ENCODE peak calls at places on chromosomes 16 and 17, in seven cellular contexts. F is PC-9, Y is PC-3, R is lung, O is transverse colon, C is GM12878, B is cardiac muscle cell. J is an unnamed sample. For H3K4me1, the result is how much of the 10 kb centered on the place peaks cover.

GRCh38 chr17:75069783-75070182 is 18.0 kb upstream of the SLC16A5 start:
- DNase-seq in F (no peak), O (no peak), C (no peak), B (no peak), Y (peak), R (no peak), J (no peak)

GRCh38 chr17:83203073-83203471 is 123.7 kb downstream of the METRNL start:
- DNase-seq in B (peak), R (peak), C (no peak), F (no peak), Y (no peak), O (peak), J (peak)

GRCh38 chr17:8122923-8123694 is 797 bp downstream of the HES7 start:
- DNase-seq in F (no peak), B (no peak), C (no peak), O (no peak), Y (peak), R (no peak), J (no peak)

GRCh38 chr17:56718515-56718914 is 115.2 kb downstream of the C17orf67 start:
- DNase-seq in O (no peak), F (no peak), R (no peak), B (no peak), Y (no peak), C (no peak), J (no peak)

GRCh38 chr16:49352923-49353322 is 20.7 kb upstream of the C16orf78 start:
- DNase-seq in B (peak), F (no peak), Y (peak), R (no peak), O (no peak), C (no peak), J (no peak)

GRCh38 chr16:735982-736453 is 4.8 kb downstream of the CIAO3 start:
- DNase-seq in R (no peak), B (no peak), F (no peak), O (no peak), Y (no peak), C (no peak), J (no peak)

GRCh38 chr17:78130439-78131101 is at the start of gene TMC8:
- DNase-seq in F (no peak), Y (no peak), C (no peak), O (peak), B (no peak), R (peak), J (no peak)

GRCh38 chr17:2814499-2815341 is 18.5 kb downstream of the RAP1GAP2 start:
- DNase-seq in R (peak), Y (peak), C (peak), F (no peak), O (peak), B (no peak), J (no peak)

GRCh38 chr16:69109486-69110270 is 4.2 kb downstream of the HAS3 start:
- DNase-seq in F (no peak), R (no peak), Y (no peak), C (no peak), B (no peak), O (no peak), J (no peak)

GRCh38 chr17:44222112-44222869 is 2.8 kb upstream of the UBTF start:
- DNase-seq in F (peak), B (peak), O (peak), C (no peak), R (peak), Y (peak), J (peak)

GRCh38 chr17:1040216-1040600 is 43.3 kb downstream of the TIMM22 start:
- DNase-seq in Y (no peak), C (no peak), F (no peak), B (peak), R (no peak), O (no peak), J (no peak)

GRCh38 chr16:8990445-8990844 is 26.7 kb upstream of the USP7 start:
- DNase-seq in F (no peak), B (no peak), C (no peak), Y (no peak), O (no peak), R (no peak), J (no peak)

GRCh38 chr16:1156983-1157638 is 4.2 kb downstream of the CACNA1H start:
- DNase-seq in Y (no peak), C (no peak), B (no peak), R (no peak), O (no peak), F (no peak), J (no peak)

GRCh38 chr17:12007466-12007865 is 10.2 kb upstream of the ZNF18 start:
- DNase-seq in R (no peak), O (no peak), Y (no peak), C (no peak), B (no peak), F (no peak), J (no peak)

GRCh38 chr16:27378871-27379580 is 22.9 kb upstream of the IL21R start:
- DNase-seq in C (no peak), B (no peak), R (no peak), O (no peak), Y (no peak), F (no peak), J (no peak)

GRCh38 chr17:33366998-33367397 is 73.9 kb upstream of the ASIC2 start:
- DNase-seq in R (no peak), F (no peak), C (no peak), Y (no peak), B (no peak), O (no peak), J (no peak)

GRCh38 chr16:66604376-66605176 is at the start of gene CMTM3:
- DNase-seq in F (no peak), C (no peak), O (peak), Y (peak), R (peak), B (peak), J (peak)

GRCh38 chr16:89484088-89484501 is 6.3 kb downstream of the ANKRD11 start:
- DNase-seq in F (no peak), Y (no peak), C (no peak), O (no peak), B (peak), R (no peak), J (no peak)
- H3K4me1 ChIP-seq in F (half or more), Y (under half), C (half or more), O (half or more), B (under half), R (under half), J (under half)

GRCh38 chr16:19286827-19287226 is 1.3 kb downstream of the CLEC19A start:
- DNase-seq in F (no peak), B (no peak), C (no peak), Y (no peak), O (no peak), R (no peak), J (no peak)
- H3K27ac ChIP-seq in F (no peak), B (no peak), C (no peak), Y (no peak), O (no peak), R (no peak), J (no peak)

GRCh38 chr16:28821874-28822519 is 802 bp upstream of the ATXN2L start:
- DNase-seq in Y (no peak), O (no peak), R (no peak), B (no peak), C (no peak), F (no peak), J (no peak)

GRCh38 chr16:28822520-28823290 is at the start of gene ATXN2L:
- DNase-seq in R (peak), C (peak), O (peak), B (peak), F (peak), Y (peak), J (peak)

GRCh38 chr16:28823719-28824547 is 1.1 kb downstream of the ATXN2L start:
- DNase-seq in O (peak), F (peak), R (peak), B (peak), Y (peak), C (peak), J (peak)

GRCh38 chr16:28824548-28824973 is 1.8 kb downstream of the ATXN2L start:
- DNase-seq in O (no peak), C (no peak), B (no peak), Y (no peak), F (no peak), R (no peak), J (no peak)

DNA sequence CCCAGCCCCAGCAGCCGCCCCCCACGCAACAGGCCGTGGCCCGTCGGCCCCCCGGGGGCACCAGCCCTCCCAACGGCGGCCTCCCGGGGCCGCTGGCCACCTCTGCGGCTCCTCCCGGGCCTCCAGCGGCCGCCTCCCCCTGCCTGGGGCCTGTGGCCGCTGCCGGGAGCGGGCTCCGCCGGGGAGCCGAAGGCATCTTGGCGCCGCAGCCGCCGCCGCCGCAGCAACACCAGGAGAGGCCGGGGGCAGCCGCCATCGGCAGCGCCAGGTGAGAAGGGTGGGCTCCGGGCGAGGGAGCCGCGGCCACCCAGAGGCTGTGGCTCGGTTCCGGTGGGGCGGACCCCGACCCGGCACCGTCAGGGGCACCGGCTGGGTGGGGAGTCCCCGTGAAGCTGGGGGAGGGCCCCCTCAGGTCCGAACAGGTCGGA is 506 bp downstream of the ATXN2L start:
- DNase-seq in O (no peak), Y (no peak), R (no peak), B (no peak), C (no peak), F (no peak), J (no peak)
- H3K4me1 ChIP-seq in O (under half), Y (under half), R (under half), B (under half), C (under half), F (under half), J (under half)

DNA sequence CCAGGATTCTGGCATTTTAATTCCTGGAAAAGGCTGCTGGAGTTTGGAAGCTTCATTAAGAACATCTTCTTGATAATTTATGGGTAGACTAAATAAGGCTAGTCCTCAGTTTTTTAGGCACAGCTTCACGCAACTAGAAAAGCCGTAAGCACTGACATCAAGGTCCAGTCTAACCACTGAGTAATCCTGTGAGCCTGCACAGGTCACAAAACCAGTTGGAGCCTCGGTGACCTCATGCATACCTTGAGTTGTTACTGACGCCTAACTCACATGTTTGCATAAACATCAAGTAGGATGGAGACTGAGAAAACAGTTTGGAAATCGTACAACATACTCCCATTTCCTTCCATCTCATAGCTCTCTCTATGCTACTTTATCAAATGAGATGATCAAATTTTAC is 63.8 kb upstream of the RCVRN start:
- DNase-seq in B (peak), F (peak), Y (no peak), O (no peak), C (no peak), R (no peak), J (no peak)
- H3K27ac ChIP-seq in B (no peak), F (no peak), Y (no peak), O (no peak), C (no peak), R (no peak), J (no peak)

GRCh38 chr16:60259956-60260355 is 1525.8 kb upstream of the GOT2 start:
- DNase-seq in R (no peak), O (no peak), B (no peak), F (no peak), Y (no peak), C (no peak), J (no peak)
- H3K4me1 ChIP-seq in R (under half), O (under half), B (under half), F (under half), Y (under half), C (under half), J (under half)

GRCh38 chr16:85165781-85166180 is 53.5 kb upstream of the CIBAR2 start:
- DNase-seq in F (no peak), O (no peak), B (no peak), C (no peak), Y (no peak), R (no peak), J (no peak)

GRCh38 chr16:85166699-85167588 is 54.7 kb upstream of the CIBAR2 start:
- DNase-seq in C (no peak), B (no peak), R (no peak), F (peak), Y (no peak), O (no peak), J (no peak)

GRCh38 chr16:85163278-85164112 is 51.2 kb upstream of the CIBAR2 start:
- DNase-seq in C (no peak), F (peak), B (no peak), Y (no peak), R (no peak), O (no peak), J (peak)

GRCh38 chr16:85166281-85166680 is 54.0 kb upstream of the CIBAR2 start:
- DNase-seq in R (no peak), B (no peak), O (no peak), Y (no peak), C (no peak), F (peak), J (no peak)

DNA sequence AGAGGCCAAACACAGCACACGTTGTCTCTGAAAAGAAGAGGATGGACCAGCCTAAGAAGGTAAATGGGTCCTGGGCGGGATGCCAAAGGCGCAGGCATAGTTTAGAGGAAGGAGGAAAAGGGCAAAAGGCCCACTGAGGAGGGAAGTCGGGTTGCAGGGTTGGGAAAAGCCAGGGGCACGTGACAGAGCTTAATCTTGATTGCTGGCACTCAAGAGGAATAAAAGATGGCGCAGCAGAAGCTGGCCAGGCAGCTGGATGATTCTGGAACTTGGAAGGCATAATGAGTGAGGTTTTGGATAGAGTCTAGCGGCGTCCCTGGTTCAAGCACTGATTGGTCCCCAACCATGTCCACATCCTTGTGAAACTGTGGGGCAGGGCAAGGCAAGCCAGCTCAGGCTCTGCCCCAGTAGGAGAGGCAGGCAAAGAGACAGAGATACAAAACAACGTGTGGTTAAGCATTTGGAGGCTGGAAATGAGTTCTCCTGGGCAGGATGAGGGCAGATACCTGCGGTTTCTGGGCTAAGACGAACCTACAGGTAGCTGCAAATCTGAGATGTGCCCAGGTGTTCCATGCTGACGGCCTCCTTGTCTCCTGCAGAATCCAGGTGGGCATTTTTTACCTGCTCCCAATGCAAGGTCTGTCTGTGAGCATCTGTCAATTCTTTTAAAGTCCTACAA is 52.7 kb upstream of the CIBAR2 start:
- DNase-seq in B (no peak), R (no peak), Y (no peak), F (peak), O (no peak), C (no peak), J (no peak)
- H3K27ac ChIP-seq in B (no peak), R (no peak), Y (no peak), F (no peak), O (peak), C (no peak), J (no peak)

DNA sequence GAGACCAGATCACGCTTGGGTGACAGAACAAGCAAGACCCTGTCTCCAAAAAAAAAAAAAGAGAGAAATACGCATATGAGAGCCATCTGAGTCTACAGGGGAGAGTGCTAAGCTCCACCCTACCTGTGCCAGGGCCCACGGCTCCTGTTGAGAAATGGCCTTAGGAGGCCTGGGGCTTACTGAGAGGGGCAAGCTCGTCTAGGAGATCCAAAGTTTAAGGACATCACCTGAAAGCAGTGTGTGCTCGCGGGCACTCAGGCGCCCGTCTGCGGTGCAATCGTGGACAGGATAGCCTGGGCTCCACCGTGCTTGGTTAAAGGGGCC is 14.5 kb upstream of the BAIAP2 start:
- DNase-seq in B (no peak), C (no peak), F (no peak), R (no peak), O (no peak), Y (no peak), J (no peak)
- H3K4me1 ChIP-seq in B (under half), C (under half), F (under half), R (under half), O (half or more), Y (under half), J (under half)

GRCh38 chr17:39092672-39093250 is 58.7 kb downstream of the PLXDC1 start:
- DNase-seq in Y (no peak), F (no peak), B (no peak), C (no peak), R (no peak), O (no peak), J (no peak)
- H3K27ac ChIP-seq in Y (no peak), F (no peak), B (no peak), C (no peak), R (no peak), O (peak), J (no peak)

DNA sequence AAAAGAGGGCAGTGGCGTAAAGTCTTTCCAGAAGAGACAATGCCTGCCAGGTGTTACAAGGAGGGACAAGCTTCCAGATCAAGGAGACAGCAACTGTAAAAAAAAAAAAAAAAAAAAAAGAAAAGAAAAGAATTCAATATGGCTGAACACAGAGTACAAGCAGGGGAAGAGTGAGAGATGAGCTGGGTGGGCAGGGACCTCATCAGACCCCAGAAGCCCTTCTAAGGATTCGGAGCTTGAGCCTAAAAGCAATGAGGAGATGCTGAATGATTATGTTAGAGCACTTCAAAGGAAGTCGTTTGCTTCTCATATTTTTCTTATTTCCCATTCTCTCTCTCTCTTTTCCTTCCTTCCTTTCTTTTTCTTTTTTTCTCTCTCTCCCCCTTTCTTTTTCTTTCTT is 103.0 kb downstream of the YPEL2 start:
- DNase-seq in C (no peak), R (no peak), Y (no peak), F (no peak), B (no peak), O (no peak), J (no peak)
- H3K4me1 ChIP-seq in C (under half), R (under half), Y (under half), F (under half), B (under half), O (under half), J (under half)

GRCh38 chr16:2700786-2701185 is 18.5 kb downstream of the KCTD5 start:
- DNase-seq in F (no peak), R (no peak), O (no peak), C (no peak), Y (no peak), B (no peak), J (no peak)

GRCh38 chr16:2698103-2698870 is 16.0 kb downstream of the KCTD5 start:
- DNase-seq in F (no peak), B (no peak), R (no peak), O (no peak), Y (no peak), C (no peak), J (no peak)

GRCh38 chr16:2699791-2700600 is 17.7 kb downstream of the KCTD5 start:
- DNase-seq in Y (no peak), O (no peak), C (no peak), R (no peak), B (no peak), F (no peak), J (no peak)

GRCh38 chr16:2698996-2699750 is 16.9 kb downstream of the KCTD5 start:
- DNase-seq in Y (no peak), O (no peak), B (no peak), F (peak), C (no peak), R (no peak), J (no peak)

DNA sequence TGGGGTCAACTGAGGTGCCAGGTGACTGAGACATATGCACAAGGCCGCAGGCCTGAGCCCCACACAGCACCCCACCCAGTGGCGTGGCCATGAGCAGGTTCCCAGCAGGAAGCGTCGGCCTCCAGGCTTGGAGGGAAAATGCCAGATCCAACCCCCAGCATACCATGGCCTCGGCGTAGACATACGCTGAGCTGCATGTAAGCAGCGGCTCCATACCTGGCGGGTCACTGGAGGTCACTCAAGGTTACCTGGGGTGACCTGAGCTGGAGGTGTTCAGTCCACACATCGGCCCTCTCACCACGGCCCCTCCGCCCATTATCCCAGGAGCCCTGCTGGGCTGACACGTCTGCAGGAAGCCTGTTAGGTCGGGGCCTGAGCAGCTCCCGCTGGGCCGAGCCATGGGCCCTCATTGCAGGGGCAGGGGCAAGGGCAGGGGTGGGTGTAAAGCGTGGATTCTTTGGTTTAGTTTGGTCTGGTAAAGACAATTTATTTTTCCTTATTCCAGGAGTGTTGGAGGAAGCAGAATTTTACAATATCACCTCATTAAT is 15.2 kb downstream of the KCTD5 start:
- DNase-seq in C (no peak), F (no peak), R (no peak), O (no peak), Y (no peak), B (no peak), J (no peak)
- H3K27ac ChIP-seq in C (no peak), F (no peak), R (no peak), O (no peak), Y (no peak), B (no peak), J (no peak)